ENCODE peak calls at places on chromosomes 7 and 10, in nine cellular contexts. X, U, F, S, P, M, D, H and B are unnamed samples.
A peak's percentile ranks its signal among the peaks of the same experiment; 100 is the strongest.

GRCh38 chr10:89151857-89152256 is 55.3 kb downstream of the CH25H start:
- DNase-seq in X (no peak), U (no peak), F (no peak), S (no peak), P (no peak), M (no peak), D (no peak), H (no peak), B (no peak)

GRCh38 chr10:101563007-101563406 is 25.1 kb downstream of the POLL start:
- DNase-seq in X (no peak), U (no peak), F (no peak), S (peak; percentile 57), P (no peak), M (no peak), D (no peak), H (no peak), B (peak; percentile 0)

GRCh38 chr10:124106241-124106905 is 13.0 kb upstream of the CHST15 start:
- DNase-seq in X (peak; percentile 78), U (peak; percentile 28), F (no peak), S (peak; percentile 93), P (peak; percentile 72), M (no peak), D (no peak), H (peak; percentile 72), B (peak; percentile 89)

GRCh38 chr10:43204943-43205671 is 61.8 kb downstream of the RASGEF1A start:
- DNase-seq in X (peak; percentile 34), U (peak; percentile 38), F (peak; percentile 65), S (peak; percentile 73), P (peak; percentile 36), M (no peak), D (peak; percentile 59), H (no peak), B (peak; percentile 14)

GRCh38 chr7:116802144-116802747 is 60.1 kb upstream of the CAPZA2 start:
- DNase-seq in X (no peak), U (no peak), F (no peak), S (no peak), P (no peak), M (no peak), D (no peak), H (no peak), B (no peak)

GRCh38 chr10:131774618-131775443 is 126.0 kb upstream of the PPP2R2D start:
- DNase-seq in X (no peak), U (no peak), F (no peak), S (no peak), P (no peak), M (no peak), D (no peak), H (no peak), B (no peak)

GRCh38 chr7:121752706-121753105 is 120.3 kb upstream of the PTPRZ1 start:
- DNase-seq in X (no peak), U (peak; percentile 5), F (no peak), S (no peak), P (no peak), M (no peak), D (no peak), H (no peak), B (no peak)

GRCh38 chr10:93815304-93816091 is 57.8 kb downstream of the LGI1 start:
- DNase-seq in X (no peak), U (no peak), F (peak; percentile 56), S (no peak), P (no peak), M (no peak), D (no peak), H (no peak), B (no peak)

DNA sequence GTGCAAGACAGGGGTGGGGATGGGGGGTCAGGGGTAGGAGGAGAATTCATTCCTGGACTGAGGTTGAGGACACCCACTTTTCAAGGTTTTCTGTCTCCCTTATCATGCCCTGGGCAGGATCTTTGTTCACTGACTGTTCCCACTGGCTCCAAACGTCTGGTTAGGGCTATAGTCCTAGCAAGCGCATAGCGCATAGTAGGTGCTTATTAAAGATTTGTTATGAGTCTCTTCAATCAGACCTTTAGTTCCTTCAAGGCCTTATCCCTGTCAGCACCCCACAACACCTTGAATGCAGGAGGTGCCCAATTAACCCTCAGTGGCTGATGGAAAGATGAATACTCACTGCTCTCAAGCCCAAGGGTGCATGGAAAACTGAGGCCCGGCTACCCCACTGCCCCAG is 177.9 kb downstream of the SH3PXD2A start:
- DNase-seq in X (no peak), U (no peak), F (no peak), S (no peak), P (no peak), M (no peak), D (no peak), H (no peak), B (no peak)
- H3K4me1 ChIP-seq in X (peaks cover 3% of the 10 kb centered on the region), U (no peaks in the 10 kb centered on the region), F (peaks cover 32% of the 10 kb centered on the region), S (no peaks in the 10 kb centered on the region), P (peaks cover 14% of the 10 kb centered on the region), M (peaks cover 51% of the 10 kb centered on the region), D (peaks cover 18% of the 10 kb centered on the region), H (no peaks in the 10 kb centered on the region), B (peaks cover 3% of the 10 kb centered on the region)

DNA sequence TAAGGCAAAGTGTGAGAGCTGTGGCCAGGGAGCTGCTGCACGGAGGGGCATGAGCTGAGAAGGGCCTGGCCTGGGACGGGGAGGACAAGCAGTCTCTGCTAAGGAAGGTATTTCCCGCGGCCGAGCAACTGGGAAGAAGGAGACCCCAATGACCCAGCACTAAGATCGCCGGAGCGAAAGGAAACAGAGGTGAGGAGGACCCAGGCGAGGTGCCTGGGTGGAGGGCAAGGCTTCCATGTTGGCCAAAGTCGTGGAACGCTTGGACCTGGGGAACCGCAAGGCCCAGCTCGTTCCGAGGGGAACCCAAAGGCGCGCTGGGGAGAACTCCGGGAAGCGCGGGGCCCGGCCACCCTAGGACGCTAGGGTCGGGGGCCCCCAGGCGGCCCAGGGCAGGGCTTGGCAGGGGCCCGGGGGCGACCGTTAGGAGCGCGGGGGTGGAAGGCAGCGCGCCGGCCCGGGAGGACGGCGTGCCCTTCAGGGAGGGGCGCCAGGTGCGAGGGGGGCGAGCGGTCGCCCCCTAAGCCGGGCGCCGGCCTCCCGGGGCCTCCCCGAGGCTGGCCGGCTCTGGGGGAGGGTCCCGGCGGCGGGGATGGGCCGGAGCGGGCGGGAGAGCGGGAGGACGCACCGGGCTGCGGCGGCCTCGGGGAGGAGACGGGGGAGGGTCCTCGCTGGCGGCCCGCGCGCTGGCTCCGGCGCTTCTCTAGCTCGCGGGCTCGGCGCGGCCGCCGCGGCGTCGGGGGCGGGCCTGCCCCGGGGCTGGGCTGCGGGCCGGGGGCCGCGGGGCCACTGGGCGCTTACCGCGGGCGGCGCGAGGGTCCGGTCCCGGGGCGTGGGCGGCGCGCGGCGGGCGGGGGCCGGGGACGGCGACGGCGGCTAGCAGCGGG is 496 bp downstream of the GIGYF1 start:
- DNase-seq in X (no peak), U (no peak), F (no peak), S (no peak), P (peak; percentile 22), M (no peak), D (peak; percentile 55), H (peak; percentile 76), B (no peak)
- H3K4me1 ChIP-seq in X (peaks cover 36% of the 10 kb centered on the region), U (peaks cover 34% of the 10 kb centered on the region), F (peaks cover 19% of the 10 kb centered on the region), S (no peaks in the 10 kb centered on the region), P (peaks cover 42% of the 10 kb centered on the region), M (peaks cover 59% of the 10 kb centered on the region), D (peaks cover 22% of the 10 kb centered on the region), H (peaks cover 6% of the 10 kb centered on the region), B (peaks cover 4% of the 10 kb centered on the region)

GRCh38 chr10:11162828-11163599 is 145.3 kb downstream of the CELF2 start:
- DNase-seq in X (peak; percentile 77), U (no peak), F (no peak), S (no peak), P (no peak), M (peak; percentile 42), D (no peak), H (peak; percentile 68), B (peak; percentile 37)
- H3K4me1 ChIP-seq in X (peaks cover 13% of the 10 kb centered on the region), U (no peaks in the 10 kb centered on the region), F (no peaks in the 10 kb centered on the region), S (no peaks in the 10 kb centered on the region), P (peaks cover 27% of the 10 kb centered on the region), M (peaks cover 88% of the 10 kb centered on the region), D (peaks cover 18% of the 10 kb centered on the region), H (peaks cover 13% of the 10 kb centered on the region), B (no peaks in the 10 kb centered on the region)

GRCh38 chr10:114938818-114939193 is 811 bp downstream of the TRUB1 start:
- DNase-seq in X (no peak), U (no peak), F (no peak), S (no peak), P (no peak), M (no peak), D (no peak), H (no peak), B (no peak)
- H3K4me1 ChIP-seq in X (peaks cover 10% of the 10 kb centered on the region), U (peaks cover 32% of the 10 kb centered on the region), F (peaks cover 7% of the 10 kb centered on the region), S (peaks cover 2% of the 10 kb centered on the region), P (peaks cover 32% of the 10 kb centered on the region), M (peaks cover 52% of the 10 kb centered on the region), D (no peaks in the 10 kb centered on the region), H (peaks cover 3% of the 10 kb centered on the region), B (no peaks in the 10 kb centered on the region)

GRCh38 chr10:68047088-68047487 is 28.0 kb downstream of the HERC4 start:
- DNase-seq in X (no peak), U (no peak), F (no peak), S (no peak), P (no peak), M (no peak), D (no peak), H (no peak), B (no peak)

GRCh38 chr10:68046642-68047041 is 28.4 kb downstream of the HERC4 start:
- DNase-seq in X (no peak), U (no peak), F (no peak), S (no peak), P (no peak), M (no peak), D (no peak), H (no peak), B (no peak)

GRCh38 chr10:68043030-68043429 is 32.1 kb downstream of the HERC4 start:
- DNase-seq in X (no peak), U (no peak), F (no peak), S (no peak), P (no peak), M (no peak), D (no peak), H (no peak), B (no peak)

GRCh38 chr10:68049289-68050078 is 25.6 kb downstream of the HERC4 start:
- DNase-seq in X (no peak), U (peak; percentile 6), F (no peak), S (no peak), P (no peak), M (no peak), D (no peak), H (no peak), B (no peak)

GRCh38 chr10:68047554-68048327 is 27.3 kb downstream of the HERC4 start:
- DNase-seq in X (no peak), U (no peak), F (no peak), S (no peak), P (no peak), M (no peak), D (no peak), H (no peak), B (no peak)
- H3K4me1 ChIP-seq in X (no peaks in the 10 kb centered on the region), U (peaks cover 16% of the 10 kb centered on the region), F (no peaks in the 10 kb centered on the region), S (no peaks in the 10 kb centered on the region), P (peaks cover 4% of the 10 kb centered on the region), M (peaks cover 9% of the 10 kb centered on the region), D (no peaks in the 10 kb centered on the region), H (no peaks in the 10 kb centered on the region), B (no peaks in the 10 kb centered on the region)

GRCh38 chr7:50264908-50265307 is 39.6 kb upstream of the IKZF1 start:
- DNase-seq in X (no peak), U (no peak), F (no peak), S (no peak), P (no peak), M (no peak), D (no peak), H (no peak), B (no peak)
- H3K4me1 ChIP-seq in X (no peaks in the 10 kb centered on the region), U (no peaks in the 10 kb centered on the region), F (no peaks in the 10 kb centered on the region), S (no peaks in the 10 kb centered on the region), P (no peaks in the 10 kb centered on the region), M (no peaks in the 10 kb centered on the region), D (peaks cover 25% of the 10 kb centered on the region), H (no peaks in the 10 kb centered on the region), B (no peaks in the 10 kb centered on the region)